ENCODE peak calls at places on chromosome 21, in ten cellular contexts. One of them, this sample, is unnamed.

GRCh38 chr21:26801524-26801923 is 43.7 kb downstream of the ADAMTS1 start:
- DNase-seq in OCI-LY7: no peak
- DNase-seq in endodermal cell: no peak
- DNase-seq in body of pancreas: no peak
- DNase-seq in spleen: no peak
- DNase-seq in AG09319: peak
- DNase-seq in omental fat pad: no peak
- DNase-seq in fibroblast of pulmonary artery: peak
- DNase-seq in adrenal gland: no peak
- DNase-seq in PC-9: no peak
- DNase-seq in this sample: peak

GRCh38 chr21:20968391-20968790 is 29.8 kb upstream of the NCAM2 start:
- DNase-seq in body of pancreas: no peak
- DNase-seq in endodermal cell: no peak
- DNase-seq in fibroblast of pulmonary artery: no peak
- DNase-seq in adrenal gland: no peak
- DNase-seq in AG09319: no peak
- DNase-seq in spleen: no peak
- DNase-seq in OCI-LY7: no peak
- DNase-seq in PC-9: no peak
- DNase-seq in omental fat pad: no peak
- DNase-seq in this sample: no peak

GRCh38 chr21:18840239-18840638 is 436.7 kb upstream of the TMPRSS15 start:
- DNase-seq in body of pancreas: no peak
- DNase-seq in AG09319: no peak
- DNase-seq in adrenal gland: no peak
- DNase-seq in fibroblast of pulmonary artery: peak
- DNase-seq in spleen: no peak
- DNase-seq in PC-9: no peak
- DNase-seq in endodermal cell: peak
- DNase-seq in omental fat pad: no peak
- DNase-seq in OCI-LY7: peak
- DNase-seq in this sample: no peak

GRCh38 chr21:35189077-35189863 is 140.2 kb upstream of the RUNX1 start:
- DNase-seq in PC-9: no peak
- DNase-seq in adrenal gland: no peak
- DNase-seq in endodermal cell: no peak
- DNase-seq in AG09319: peak
- DNase-seq in body of pancreas: no peak
- DNase-seq in OCI-LY7: peak
- DNase-seq in omental fat pad: no peak
- DNase-seq in spleen: no peak
- DNase-seq in fibroblast of pulmonary artery: peak
- DNase-seq in this sample: peak

GRCh38 chr21:45471229-45472052 is 66.5 kb downstream of the COL18A1 start:
- DNase-seq in endodermal cell: no peak
- DNase-seq in OCI-LY7: no peak
- DNase-seq in omental fat pad: no peak
- DNase-seq in body of pancreas: no peak
- DNase-seq in fibroblast of pulmonary artery: peak
- DNase-seq in AG09319: peak
- DNase-seq in PC-9: peak
- DNase-seq in spleen: peak
- DNase-seq in adrenal gland: no peak
- DNase-seq in this sample: peak

GRCh38 chr21:35156293-35156976 is 107.3 kb upstream of the RUNX1 start:
- DNase-seq in omental fat pad: no peak
- DNase-seq in endodermal cell: no peak
- DNase-seq in OCI-LY7: no peak
- DNase-seq in body of pancreas: no peak
- DNase-seq in AG09319: no peak
- DNase-seq in PC-9: no peak
- DNase-seq in fibroblast of pulmonary artery: no peak
- DNase-seq in adrenal gland: no peak
- DNase-seq in spleen: no peak
- DNase-seq in this sample: no peak

GRCh38 chr21:34807146-34807880 is 138.5 kb downstream of the CLIC6 start:
- DNase-seq in fibroblast of pulmonary artery: peak
- DNase-seq in adrenal gland: no peak
- DNase-seq in spleen: no peak
- DNase-seq in OCI-LY7: no peak
- DNase-seq in PC-9: peak
- DNase-seq in AG09319: peak
- DNase-seq in body of pancreas: no peak
- DNase-seq in omental fat pad: peak
- DNase-seq in endodermal cell: peak
- DNase-seq in this sample: peak

GRCh38 chr21:29372063-29372802 is 73.5 kb downstream of the BACH1 start:
- DNase-seq in spleen: peak
- DNase-seq in OCI-LY7: peak
- DNase-seq in adrenal gland: peak
- DNase-seq in AG09319: peak
- DNase-seq in PC-9: peak
- DNase-seq in endodermal cell: peak
- DNase-seq in fibroblast of pulmonary artery: peak
- DNase-seq in omental fat pad: no peak
- DNase-seq in body of pancreas: peak
- DNase-seq in this sample: peak

DNA sequence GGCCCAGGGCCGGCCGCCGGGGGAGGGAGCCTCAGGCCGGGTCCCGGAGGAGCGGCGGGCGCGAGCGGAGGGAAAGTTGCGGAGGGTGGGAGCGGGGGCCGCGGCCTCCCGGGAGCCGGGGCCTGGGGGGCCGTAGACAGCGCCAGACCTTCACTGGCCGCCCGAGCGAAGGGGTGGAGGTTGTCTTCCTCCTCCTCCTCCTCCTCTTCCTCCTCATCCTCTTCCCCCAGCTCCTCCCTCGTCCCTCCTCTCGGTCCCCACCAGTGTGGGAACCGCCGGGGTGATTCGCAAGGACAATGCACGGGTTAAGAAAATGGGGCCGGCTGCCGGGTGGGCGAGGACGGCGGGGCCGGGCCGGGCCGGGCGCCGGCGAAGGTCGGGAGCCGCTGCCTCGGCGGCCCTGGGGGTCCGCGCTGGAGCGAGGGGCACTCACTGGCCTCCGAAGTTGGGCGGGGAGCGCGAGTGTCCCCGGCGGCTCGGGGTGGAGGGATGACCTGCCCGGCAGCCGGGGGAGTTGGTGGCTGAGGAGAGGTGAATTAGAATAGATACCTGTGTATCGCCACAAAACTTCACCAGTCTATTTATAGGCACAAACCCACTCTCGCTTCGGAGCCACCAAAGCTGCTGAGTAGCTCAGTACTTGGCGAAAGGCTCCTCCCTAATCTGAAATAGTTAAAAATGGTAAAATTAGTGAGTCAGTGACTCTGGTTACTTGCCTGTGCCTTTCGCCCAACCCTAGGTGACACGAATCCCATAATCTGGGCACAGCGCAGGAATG is 1.4 kb downstream of the DYRK1A start:
- DNase-seq in endodermal cell: peak
- DNase-seq in fibroblast of pulmonary artery: peak
- DNase-seq in AG09319: no peak
- DNase-seq in PC-9: peak
- DNase-seq in omental fat pad: no peak
- DNase-seq in OCI-LY7: peak
- DNase-seq in spleen: peak
- DNase-seq in adrenal gland: peak
- DNase-seq in body of pancreas: peak
- DNase-seq in this sample: peak
- TF ChIP-seq CTCF in endodermal cell: no peak
- TF ChIP-seq CTCF in fibroblast of pulmonary artery: no peak
- TF ChIP-seq CTCF in AG09319: no peak
- TF ChIP-seq CTCF in PC-9: no peak
- TF ChIP-seq CTCF in omental fat pad: no peak
- TF ChIP-seq CTCF in OCI-LY7: no peak
- TF ChIP-seq CTCF in spleen: no peak
- TF ChIP-seq CTCF in adrenal gland: no peak
- TF ChIP-seq CTCF in body of pancreas: no peak
- TF ChIP-seq CTCF in this sample: no peak

GRCh38 chr21:42060166-42060565 is 11.0 kb upstream of the UMODL1 start:
- DNase-seq in fibroblast of pulmonary artery: no peak
- DNase-seq in OCI-LY7: no peak
- DNase-seq in AG09319: no peak
- DNase-seq in body of pancreas: no peak
- DNase-seq in endodermal cell: no peak
- DNase-seq in spleen: peak
- DNase-seq in PC-9: no peak
- DNase-seq in adrenal gland: no peak
- DNase-seq in omental fat pad: no peak
- DNase-seq in this sample: no peak

GRCh38 chr21:42062543-42063022 is 8.5 kb upstream of the UMODL1 start:
- DNase-seq in omental fat pad: no peak
- DNase-seq in AG09319: no peak
- DNase-seq in adrenal gland: no peak
- DNase-seq in fibroblast of pulmonary artery: no peak
- DNase-seq in PC-9: no peak
- DNase-seq in spleen: peak
- DNase-seq in OCI-LY7: peak
- DNase-seq in body of pancreas: no peak
- DNase-seq in endodermal cell: no peak
- DNase-seq in this sample: no peak

GRCh38 chr21:42059721-42060120 is 11.4 kb upstream of the UMODL1 start:
- DNase-seq in fibroblast of pulmonary artery: no peak
- DNase-seq in PC-9: no peak
- DNase-seq in AG09319: no peak
- DNase-seq in endodermal cell: no peak
- DNase-seq in spleen: peak
- DNase-seq in adrenal gland: no peak
- DNase-seq in OCI-LY7: no peak
- DNase-seq in body of pancreas: no peak
- DNase-seq in omental fat pad: no peak
- DNase-seq in this sample: no peak

GRCh38 chr21:42061866-42062542 is 9.1 kb upstream of the UMODL1 start:
- DNase-seq in omental fat pad: no peak
- DNase-seq in spleen: peak
- DNase-seq in PC-9: no peak
- DNase-seq in body of pancreas: no peak
- DNase-seq in fibroblast of pulmonary artery: no peak
- DNase-seq in AG09319: no peak
- DNase-seq in adrenal gland: no peak
- DNase-seq in endodermal cell: no peak
- DNase-seq in OCI-LY7: peak
- DNase-seq in this sample: no peak

GRCh38 chr21:42061195-42061865 is 9.8 kb upstream of the UMODL1 start:
- DNase-seq in endodermal cell: no peak
- DNase-seq in omental fat pad: no peak
- DNase-seq in PC-9: no peak
- DNase-seq in AG09319: no peak
- DNase-seq in fibroblast of pulmonary artery: no peak
- DNase-seq in OCI-LY7: peak
- DNase-seq in adrenal gland: no peak
- DNase-seq in body of pancreas: no peak
- DNase-seq in spleen: peak
- DNase-seq in this sample: no peak
- TF ChIP-seq CTCF in endodermal cell: no peak
- TF ChIP-seq CTCF in omental fat pad: no peak
- TF ChIP-seq CTCF in PC-9: no peak
- TF ChIP-seq CTCF in AG09319: no peak
- TF ChIP-seq CTCF in fibroblast of pulmonary artery: no peak
- TF ChIP-seq CTCF in OCI-LY7: no peak
- TF ChIP-seq CTCF in adrenal gland: no peak
- TF ChIP-seq CTCF in body of pancreas: no peak
- TF ChIP-seq CTCF in spleen: no peak
- TF ChIP-seq CTCF in this sample: no peak

GRCh38 chr21:31460985-31461384 is 116.9 kb upstream of the TIAM1 start:
- DNase-seq in OCI-LY7: no peak
- DNase-seq in omental fat pad: no peak
- DNase-seq in adrenal gland: no peak
- DNase-seq in endodermal cell: no peak
- DNase-seq in PC-9: no peak
- DNase-seq in spleen: no peak
- DNase-seq in AG09319: no peak
- DNase-seq in body of pancreas: no peak
- DNase-seq in fibroblast of pulmonary artery: no peak
- DNase-seq in this sample: no peak

GRCh38 chr21:31455506-31455905 is 111.4 kb upstream of the TIAM1 start:
- DNase-seq in OCI-LY7: no peak
- DNase-seq in PC-9: no peak
- DNase-seq in fibroblast of pulmonary artery: no peak
- DNase-seq in endodermal cell: no peak
- DNase-seq in body of pancreas: no peak
- DNase-seq in AG09319: no peak
- DNase-seq in adrenal gland: no peak
- DNase-seq in spleen: no peak
- DNase-seq in omental fat pad: no peak
- DNase-seq in this sample: no peak

GRCh38 chr21:31459457-31459856 is 115.4 kb upstream of the TIAM1 start:
- DNase-seq in fibroblast of pulmonary artery: no peak
- DNase-seq in AG09319: no peak
- DNase-seq in OCI-LY7: no peak
- DNase-seq in adrenal gland: no peak
- DNase-seq in body of pancreas: no peak
- DNase-seq in omental fat pad: no peak
- DNase-seq in endodermal cell: peak
- DNase-seq in PC-9: no peak
- DNase-seq in spleen: no peak
- DNase-seq in this sample: no peak

GRCh38 chr21:31456201-31456600 is 112.1 kb upstream of the TIAM1 start:
- DNase-seq in spleen: no peak
- DNase-seq in PC-9: no peak
- DNase-seq in fibroblast of pulmonary artery: no peak
- DNase-seq in omental fat pad: no peak
- DNase-seq in endodermal cell: no peak
- DNase-seq in AG09319: no peak
- DNase-seq in adrenal gland: no peak
- DNase-seq in OCI-LY7: no peak
- DNase-seq in body of pancreas: no peak
- DNase-seq in this sample: no peak

GRCh38 chr21:31457675-31458074 is 113.6 kb upstream of the TIAM1 start:
- DNase-seq in PC-9: no peak
- DNase-seq in spleen: no peak
- DNase-seq in adrenal gland: no peak
- DNase-seq in body of pancreas: no peak
- DNase-seq in AG09319: no peak
- DNase-seq in endodermal cell: peak
- DNase-seq in fibroblast of pulmonary artery: no peak
- DNase-seq in OCI-LY7: no peak
- DNase-seq in omental fat pad: no peak
- DNase-seq in this sample: no peak
- TF ChIP-seq CTCF in PC-9: peak
- TF ChIP-seq CTCF in spleen: no peak
- TF ChIP-seq CTCF in adrenal gland: no peak
- TF ChIP-seq CTCF in body of pancreas: no peak
- TF ChIP-seq CTCF in AG09319: no peak
- TF ChIP-seq CTCF in endodermal cell: peak
- TF ChIP-seq CTCF in fibroblast of pulmonary artery: no peak
- TF ChIP-seq CTCF in OCI-LY7: peak
- TF ChIP-seq CTCF in omental fat pad: no peak
- TF ChIP-seq CTCF in this sample: no peak

DNA sequence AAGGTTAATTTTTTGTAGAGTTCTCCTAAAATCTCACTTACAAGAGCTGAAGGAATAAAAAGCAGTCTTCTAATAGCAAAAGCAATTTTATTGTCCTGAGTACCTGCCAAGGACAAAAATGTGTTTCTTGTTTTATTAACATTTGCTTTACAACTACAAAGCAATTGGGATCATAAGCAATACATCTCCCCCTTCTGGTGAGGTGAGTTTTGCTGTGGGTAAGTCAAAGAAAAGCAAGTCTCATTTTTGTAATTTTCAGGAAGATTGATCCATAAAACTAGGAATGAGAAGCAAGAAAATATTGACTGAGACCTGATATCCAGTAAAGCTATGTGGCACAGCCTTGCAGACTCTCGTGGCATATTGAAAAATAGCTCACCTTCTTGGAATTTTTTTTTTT is 2162.7 kb downstream of the NCAM2 start:
- DNase-seq in OCI-LY7: no peak
- DNase-seq in endodermal cell: no peak
- DNase-seq in spleen: no peak
- DNase-seq in body of pancreas: no peak
- DNase-seq in fibroblast of pulmonary artery: no peak
- DNase-seq in PC-9: no peak
- DNase-seq in omental fat pad: no peak
- DNase-seq in AG09319: no peak
- DNase-seq in adrenal gland: no peak
- DNase-seq in this sample: no peak
- TF ChIP-seq CTCF in OCI-LY7: no peak
- TF ChIP-seq CTCF in endodermal cell: peak
- TF ChIP-seq CTCF in spleen: no peak
- TF ChIP-seq CTCF in body of pancreas: no peak
- TF ChIP-seq CTCF in fibroblast of pulmonary artery: no peak
- TF ChIP-seq CTCF in PC-9: peak
- TF ChIP-seq CTCF in omental fat pad: no peak
- TF ChIP-seq CTCF in AG09319: no peak
- TF ChIP-seq CTCF in adrenal gland: no peak
- TF ChIP-seq CTCF in this sample: no peak

This sample was measured in fibroblast of mammary gland.